ENCODE peak calls at places on chromosome 1, in four cellular contexts. A is activated naive CD4-positive, alpha-beta T cell treated with anti-CD3 and anti-CD28 coated beads, Interleukin-2, amount 10 ng/mL, durations not matched to agents 7 days and 5 days; O is NCI-H524; S is activated CD4-positive, alpha-beta T cell treated with anti-CD3 and anti-CD28 coated beads for 24 hours. Z is an unnamed sample.

GRCh38 chr1:159275891-159276290 is 26.2 kb upstream of the FCER1A start:
- DNase-seq in A (no peak), O (no peak), S (no peak), Z (no peak)

GRCh38 chr1:108897865-108898720 is 21.3 kb downstream of the GPSM2 start:
- DNase-seq in O (peak; percentile 61), S (no peak), A (peak; percentile 40), Z (no peak)

GRCh38 chr1:202728951-202729350 is 18.7 kb upstream of the SYT2 start:
- DNase-seq in A (no peak), S (no peak), O (no peak), Z (no peak)

GRCh38 chr1:234606731-234607090 is 3.3 kb downstream of the IRF2BP2 start:
- DNase-seq in O (no peak), S (no peak), A (no peak), Z (no peak)

GRCh38 chr1:179021873-179022272 is 3.8 kb upstream of the FAM20B start:
- DNase-seq in O (peak; percentile 47), A (no peak), S (no peak), Z (no peak)

GRCh38 chr1:224620105-224620504 is 4.0 kb downstream of the CNIH3 start:
- DNase-seq in S (no peak), A (no peak), O (no peak), Z (no peak)

GRCh38 chr1:10637400-10637799 is 159.0 kb downstream of the CASZ1 start:
- DNase-seq in A (no peak), O (peak; percentile 37), S (no peak), Z (no peak)

GRCh38 chr1:43617668-43618067 is 32.3 kb upstream of the KDM4A start:
- DNase-seq in S (no peak), O (no peak), A (no peak), Z (no peak)

GRCh38 chr1:244653439-244654283 is 735 bp downstream of the DESI2 start:
- DNase-seq in A (no peak), S (peak; percentile 2), O (peak; percentile 14), Z (peak; percentile 83)

GRCh38 chr1:230327892-230328284 is 98.2 kb downstream of the PGBD5 start:
- DNase-seq in O (no peak), A (no peak), S (peak; percentile 24), Z (no peak)